ENCODE peak calls at places on chromosomes 4 and X, in ten cellular contexts. I, L, Y, Z, X, R, Q, D, F and W are unnamed samples.

GRCh38 chr4:88938138-88938537 is 118.8 kb downstream of the FAM13A start:
- DNase-seq in Z (no peak), R (no peak), Y (no peak), Q (peak; percentile 96), D (no peak), F (no peak), X (peak; percentile 85), I (no peak), L (no peak), W (peak; percentile 91)

GRCh38 chr4:100823066-100823992 is 305.5 kb upstream of the EMCN start:
- DNase-seq in Q (peak; percentile 36), Z (no peak), I (no peak), D (no peak), R (no peak), L (no peak), Y (no peak), X (no peak), F (no peak), W (no peak)

GRCh38 chrX:57406149-57406548 is 119.6 kb downstream of the FAAH2 start:
- DNase-seq in R (no peak), Y (no peak), I (no peak), L (no peak), F (no peak), D (no peak), X (no peak), Z (no peak), Q (no peak), W (no peak)

GRCh38 chr4:13208558-13209193 is 275.5 kb downstream of the RAB28 start:
- DNase-seq in X (no peak), Z (no peak), Q (no peak), F (no peak), I (no peak), Y (no peak), D (no peak), L (no peak), R (no peak), W (no peak)

GRCh38 chr4:8906668-8906970 is 35.0 kb upstream of the HMX1 start:
- DNase-seq in F (no peak), D (no peak), Q (no peak), R (no peak), I (no peak), X (no peak), Y (peak; percentile 4), Z (no peak), L (no peak), W (no peak)

GRCh38 chr4:183130328-183131155 is 31.5 kb downstream of the WWC2 start:
- DNase-seq in I (no peak), F (no peak), Z (no peak), R (no peak), Q (peak; percentile 25), X (peak; percentile 28), D (no peak), L (no peak), Y (no peak), W (peak; percentile 20)

GRCh38 chr4:123397276-123398150 is 918 bp downstream of the SPRY1 start:
- DNase-seq in F (peak; percentile 43), Y (peak; percentile 66), D (no peak), R (peak; percentile 27), I (no peak), L (peak; percentile 60), Z (peak; percentile 19), Q (peak; percentile 68), X (no peak), W (no peak)

GRCh38 chr4:145883173-145883572 is 55.5 kb downstream of the ZNF827 start:
- DNase-seq in R (no peak), Y (no peak), Q (no peak), X (no peak), I (no peak), Z (no peak), D (no peak), L (no peak), F (no peak), W (no peak)

GRCh38 chr4:103402198-103402597 is 204.1 kb upstream of the CENPE start:
- DNase-seq in Q (no peak), Z (no peak), I (no peak), F (no peak), L (no peak), R (no peak), Y (no peak), D (no peak), X (no peak), W (no peak)

GRCh38 chrX:48573690-48574269 is 504 bp upstream of the RBM3 start:
- DNase-seq in Q (no peak), I (no peak), R (peak; percentile 3), X (no peak), D (no peak), L (no peak), Z (no peak), F (no peak), Y (peak; percentile 34), W (no peak)

GRCh38 chr4:182807346-182807745 is 109.8 kb downstream of the DCTD start:
- DNase-seq in Y (no peak), L (no peak), F (no peak), I (no peak), R (no peak), Q (no peak), X (no peak), Z (no peak), D (no peak), W (no peak)

GRCh38 chr4:122857160-122857559 is 30.5 kb downstream of the FGF2 start:
- DNase-seq in L (no peak), Q (no peak), R (no peak), Y (no peak), I (no peak), X (no peak), F (no peak), D (no peak), Z (no peak), W (no peak)

GRCh38 chr4:78938868-78939666 is at the start of gene PAQR3:
- DNase-seq in X (peak; percentile 37), F (peak; percentile 90), L (peak; percentile 83), I (no peak), D (peak; percentile 87), Q (peak; percentile 95), R (peak; percentile 79), Z (peak; percentile 46), Y (peak; percentile 81), W (peak; percentile 43)

GRCh38 chrX:72714471-72714916 is 388 bp upstream of the PHKA1 start:
- DNase-seq in F (no peak), X (peak; percentile 37), Z (peak; percentile 0), L (no peak), R (no peak), Q (peak; percentile 87), Y (peak; percentile 58), D (no peak), I (no peak), W (peak; percentile 71)

GRCh38 chrX:7993873-7994272 is 66.7 kb upstream of the PNPLA4 start:
- DNase-seq in I (no peak), Q (peak; percentile 28), D (no peak), Z (no peak), F (no peak), L (no peak), Y (no peak), X (no peak), R (no peak), W (no peak)

GRCh38 chr4:135277116-135277979 is 1075.8 kb upstream of the PABPC4L start:
- DNase-seq in Y (no peak), Z (no peak), Q (no peak), D (no peak), L (no peak), X (peak; percentile 75), I (no peak), F (no peak), R (no peak), W (peak; percentile 10)

GRCh38 chrX:153184787-153185186 is 5.7 kb downstream of the MAGEA1 start:
- DNase-seq in Y (no peak), Z (no peak), X (no peak), L (no peak), R (no peak), D (no peak), F (no peak), Q (no peak), I (no peak), W (no peak)

GRCh38 chrX:7214251-7214650 is 66.3 kb upstream of the PUDP start:
- DNase-seq in Z (no peak), L (no peak), X (no peak), F (no peak), Q (no peak), D (no peak), Y (no peak), I (no peak), R (no peak), W (no peak)

GRCh38 chrX:23745786-23746185 is 2.7 kb upstream of the ACOT9 start:
- DNase-seq in Q (no peak), L (peak; percentile 61), D (no peak), X (no peak), Z (no peak), I (no peak), R (no peak), F (no peak), Y (no peak), W (no peak)

GRCh38 chr4:4395849-4396627 is 9.1 kb downstream of the NSG1 start:
- DNase-seq in D (peak; percentile 78), L (no peak), Y (no peak), Z (no peak), F (no peak), Q (peak; percentile 28), I (no peak), X (no peak), R (no peak), W (no peak)

GRCh38 chr4:8046925-8047541 is 107.4 kb upstream of the AFAP1 start:
- DNase-seq in Z (no peak), Q (no peak), I (no peak), Y (no peak), L (peak; percentile 50), D (peak; percentile 60), R (no peak), X (no peak), F (no peak), W (no peak)

GRCh38 chr4:39365360-39365759 is 802 bp downstream of the RFC1 start:
- DNase-seq in I (no peak), D (peak; percentile 50), F (no peak), L (no peak), X (no peak), R (no peak), Z (no peak), Q (no peak), Y (no peak), W (no peak)

GRCh38 chr4:153042757-153043156 is 106.6 kb downstream of the FHDC1 start:
- DNase-seq in I (no peak), F (no peak), Y (no peak), L (no peak), X (no peak), Z (no peak), R (no peak), D (no peak), Q (no peak), W (no peak)

GRCh38 chrX:54950730-54951375 is 30.2 kb downstream of the TRO start:
- DNase-seq in Y (no peak), I (no peak), D (no peak), Z (no peak), R (no peak), Q (no peak), F (no peak), X (no peak), L (no peak), W (no peak)

GRCh38 chr4:159791334-159791733 is 688.5 kb downstream of the RAPGEF2 start:
- DNase-seq in I (no peak), R (no peak), X (no peak), D (no peak), Q (no peak), L (no peak), F (no peak), Y (no peak), Z (no peak), W (no peak)

GRCh38 chrX:128020701-128021100 is 31.5 kb downstream of the ACTRT1 start:
- DNase-seq in L (no peak), Y (no peak), I (no peak), X (peak; percentile 32), D (no peak), R (no peak), Q (no peak), F (no peak), Z (no peak), W (no peak)

GRCh38 chrX:16778545-16778944 is 7.7 kb upstream of the TXLNG start:
- DNase-seq in F (no peak), L (no peak), Y (no peak), Z (no peak), D (no peak), X (no peak), R (no peak), Q (peak; percentile 37), I (no peak), W (no peak)

GRCh38 chr4:177632481-177632880 is 190.2 kb upstream of the AGA start:
- DNase-seq in D (no peak), I (no peak), Y (no peak), X (peak; percentile 31), F (no peak), L (no peak), R (no peak), Z (no peak), Q (no peak), W (no peak)